ENCODE peak calls at places on chromosomes 3 and 15, in eight cellular contexts. J is lower lobe of right lung, F is sigmoid colon, K is AG04449, P is Calu3, O is BJ, N is RWPE1, R is HL-60. G is an unnamed sample.
A peak's percentile ranks its signal among the peaks of the same experiment; 100 is the strongest.

GRCh38 chr3:82474140-82474539 is 712.7 kb upstream of the GBE1 start:
- DNase-seq in J (no peak), F (no peak), K (no peak), P (no peak), O (no peak), N (no peak), R (no peak), G (no peak)

GRCh38 chr3:101829066-101829830 is 20.1 kb upstream of the NFKBIZ start:
- DNase-seq in J (no peak), F (peak; percentile 92), K (no peak), P (no peak), O (no peak), N (no peak), R (no peak), G (peak; percentile 27)

GRCh38 chr3:50317303-50317702 is 5.2 kb downstream of the HYAL2 start:
- DNase-seq in J (peak; percentile 71), F (no peak), K (no peak), P (peak; percentile 74), O (no peak), N (no peak), R (no peak), G (no peak)

GRCh38 chr15:28098360-28098765 is 752 bp downstream of the OCA2 start:
- DNase-seq in J (no peak), F (peak; percentile 47), K (no peak), P (no peak), O (no peak), N (no peak), R (no peak), G (no peak)

GRCh38 chr3:59684766-59685165 is 634.9 kb upstream of the CFAP20DC start:
- DNase-seq in J (no peak), F (no peak), K (no peak), P (no peak), O (no peak), N (no peak), R (no peak), G (no peak)

GRCh38 chr15:70099966-70100494 is 2.3 kb upstream of the TLE3 start:
- DNase-seq in J (no peak), F (no peak), K (no peak), P (no peak), O (no peak), N (no peak), R (peak; percentile 55), G (peak; percentile 68)

GRCh38 chr15:71599404-71600225 is 210.7 kb upstream of the NR2E3 start:
- DNase-seq in J (peak; percentile 52), F (no peak), K (no peak), P (no peak), O (no peak), N (no peak), R (no peak), G (peak; percentile 27)

GRCh38 chr15:100780208-100780800 is 99.3 kb upstream of the ALDH1A3 start:
- DNase-seq in J (no peak), F (peak; percentile 39), K (no peak), P (no peak), O (no peak), N (no peak), R (no peak), G (no peak)

GRCh38 chr3:165103616-165104015 is 25.3 kb upstream of the SI start:
- DNase-seq in J (no peak), F (no peak), K (no peak), P (no peak), O (no peak), N (no peak), R (no peak), G (no peak)

GRCh38 chr3:43031490-43032216 is 52.5 kb downstream of the GASK1A start:
- DNase-seq in J (no peak), F (peak; percentile 80), K (no peak), P (no peak), O (no peak), N (no peak), R (no peak), G (no peak)

GRCh38 chr3:25895443-25895842 is 105.6 kb downstream of the OXSM start:
- DNase-seq in J (no peak), F (no peak), K (peak; percentile 31), P (no peak), O (no peak), N (no peak), R (no peak), G (no peak)

GRCh38 chr3:124823648-124824047 is 63.5 kb downstream of the ITGB5 start:
- DNase-seq in J (no peak), F (no peak), K (no peak), P (no peak), O (no peak), N (no peak), R (no peak), G (no peak)

GRCh38 chr3:70933105-70933810 is 620.8 kb upstream of the MDFIC2 start:
- DNase-seq in J (no peak), F (no peak), K (no peak), P (no peak), O (no peak), N (no peak), R (no peak), G (no peak)

GRCh38 chr15:66004618-66005262 is 135.4 kb downstream of the RAB11A start:
- DNase-seq in J (no peak), F (no peak), K (no peak), P (peak; percentile 55), O (no peak), N (peak; percentile 77), R (no peak), G (peak; percentile 66)

GRCh38 chr15:99433757-99434211 is 132.0 kb upstream of the MEF2A start:
- DNase-seq in J (no peak), F (peak; percentile 50), K (no peak), P (no peak), O (no peak), N (no peak), R (no peak), G (no peak)

GRCh38 chr3:126665221-126665936 is 10.5 kb upstream of the TXNRD3 start:
- DNase-seq in J (no peak), F (no peak), K (no peak), P (peak; percentile 0), O (no peak), N (no peak), R (no peak), G (no peak)

GRCh38 chr3:100725935-100726334 is 16.6 kb downstream of the TFG start:
- DNase-seq in J (no peak), F (no peak), K (no peak), P (no peak), O (no peak), N (no peak), R (no peak), G (peak; percentile 26)

GRCh38 chr3:67421912-67422311 is 232.5 kb downstream of the SUCLG2 start:
- DNase-seq in J (no peak), F (no peak), K (no peak), P (no peak), O (no peak), N (no peak), R (no peak), G (no peak)

GRCh38 chr15:33975023-33975565 is 6.8 kb downstream of the CHRM5 start:
- DNase-seq in J (no peak), F (no peak), K (no peak), P (no peak), O (no peak), N (no peak), R (no peak), G (no peak)
- TF ChIP-seq CTCF in J (no peak), F (no peak), K (no peak), P (no peak), O (no peak), N (no peak), R (no peak), G (peak; percentile 29)

GRCh38 chr3:17686613-17687012 is 55.8 kb downstream of the TBC1D5 start:
- DNase-seq in J (no peak), F (no peak), K (no peak), P (no peak), O (no peak), N (no peak), R (no peak), G (no peak)
- TF ChIP-seq CTCF in J (peak; percentile 10), F (no peak), K (no peak), P (no peak), O (no peak), N (no peak), R (no peak), G (no peak)

DNA sequence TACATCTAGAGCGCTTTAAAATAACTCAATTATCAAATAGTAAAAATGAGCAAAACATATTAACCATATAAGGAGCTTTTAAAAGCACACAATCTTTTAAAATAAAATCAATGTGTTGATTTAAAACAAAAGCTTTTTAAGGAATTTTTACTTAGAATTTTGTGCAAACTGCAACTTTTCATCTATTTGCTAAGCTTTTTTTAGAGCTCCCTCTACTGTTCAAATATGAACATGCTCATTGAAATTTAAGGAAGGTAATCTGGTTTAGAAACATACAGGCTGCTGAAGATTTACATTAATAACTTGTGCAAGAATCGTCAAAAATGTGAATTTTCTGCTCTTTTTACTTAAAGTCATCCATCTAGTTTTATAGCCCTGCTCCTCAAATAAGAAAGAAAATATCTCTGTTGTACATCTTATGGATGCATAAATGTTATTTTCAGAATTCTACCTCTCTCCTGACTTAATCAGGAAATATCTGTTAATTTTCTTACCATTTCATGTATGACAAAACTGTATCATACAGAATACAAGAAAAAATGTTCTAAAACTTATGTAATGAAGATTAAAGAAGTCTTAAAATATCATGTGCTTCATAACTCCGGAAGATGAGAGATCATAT is 469.4 kb upstream of the ROBO2 start:
- DNase-seq in J (no peak), F (no peak), K (no peak), P (no peak), O (no peak), N (peak; percentile 8), R (peak; percentile 2), G (peak; percentile 29)
- TF ChIP-seq CTCF in J (peak; percentile 64), F (no peak), K (peak; percentile 9), P (no peak), O (peak; percentile 51), N (peak; percentile 76), R (peak; percentile 58), G (peak; percentile 81)

DNA sequence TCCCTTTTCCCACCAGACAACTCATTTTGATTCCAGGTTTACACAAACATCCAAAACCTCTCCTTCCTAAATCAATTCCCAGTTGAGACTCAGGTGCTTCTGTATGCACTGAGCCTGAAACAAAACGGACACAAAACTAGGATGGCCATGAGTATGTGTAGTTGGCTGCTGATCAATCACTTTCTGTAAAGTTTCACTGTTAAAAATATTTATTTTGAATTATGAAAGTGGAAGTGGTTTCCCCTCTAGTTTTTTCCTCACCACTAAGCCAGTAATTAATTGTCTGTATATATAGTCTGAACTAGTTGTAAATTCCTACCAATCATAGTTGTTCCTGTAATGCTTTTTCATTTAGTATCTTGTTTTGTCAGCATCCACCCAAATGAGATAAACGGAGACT is 51.7 kb upstream of the TSPAN3 start:
- DNase-seq in J (no peak), F (no peak), K (no peak), P (no peak), O (no peak), N (no peak), R (no peak), G (no peak)
- TF ChIP-seq CTCF in J (no peak), F (no peak), K (no peak), P (no peak), O (no peak), N (no peak), R (no peak), G (no peak)

DNA sequence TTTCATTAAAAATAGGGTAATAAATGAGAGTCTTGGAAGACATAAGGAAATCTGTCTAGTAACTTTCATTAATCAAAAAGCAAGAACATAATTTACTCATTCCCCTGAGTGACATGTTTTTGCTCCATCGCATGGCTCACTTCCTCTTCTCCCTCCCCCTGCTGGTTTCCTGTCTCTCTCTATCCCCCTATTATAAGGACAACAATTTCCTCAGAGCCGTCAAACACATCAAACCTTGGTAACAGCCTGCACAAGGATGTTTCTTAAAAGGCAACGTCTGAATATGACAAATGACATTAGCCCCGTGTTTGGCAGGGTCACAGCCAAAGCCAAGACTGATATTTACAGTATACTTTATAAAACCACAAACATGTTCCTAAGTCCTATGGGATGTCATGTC is 1149.6 kb downstream of the IGSF11 start:
- DNase-seq in J (no peak), F (no peak), K (no peak), P (no peak), O (no peak), N (no peak), R (no peak), G (no peak)
- TF ChIP-seq CTCF in J (no peak), F (no peak), K (no peak), P (no peak), O (no peak), N (no peak), R (no peak), G (no peak)